ENCODE peak calls at places on chromosomes 2 and 18, in eight cellular contexts. N, B, I, R, E, M, Q and K are unnamed samples.

GRCh38 chr2:19988600-19988999 is 1.3 kb downstream of the WDR35 start:
- DNase-seq in M (no peak), N (peak; percentile 60), I (no peak), B (no peak), R (no peak), Q (no peak), E (no peak), K (no peak)

GRCh38 chr2:172462393-172463381 is 35.3 kb downstream of the ITGA6 start:
- DNase-seq in I (no peak), R (no peak), M (no peak), N (no peak), B (peak; percentile 37), E (no peak), Q (no peak), K (no peak)

GRCh38 chr2:211157211-211157610 is 600.8 kb downstream of the CPS1 start:
- DNase-seq in R (no peak), I (no peak), M (peak; percentile 37), E (no peak), N (no peak), B (no peak), Q (no peak), K (no peak)

GRCh38 chr2:214311931-214312749 is 98.7 kb upstream of the VWC2L start:
- DNase-seq in I (no peak), Q (no peak), R (no peak), M (no peak), B (no peak), N (peak; percentile 18), E (no peak), K (no peak)

GRCh38 chr2:197786010-197786877 is 1.1 kb upstream of the BOLL start:
- DNase-seq in M (no peak), I (peak; percentile 91), E (peak; percentile 38), R (peak; percentile 82), N (peak; percentile 14), B (peak; percentile 31), Q (peak; percentile 51), K (no peak)

GRCh38 chr2:73987109-73987947 is 2.6 kb downstream of the TET3 start:
- DNase-seq in E (no peak), R (peak; percentile 81), M (peak; percentile 60), N (no peak), I (no peak), B (no peak), Q (peak; percentile 69), K (no peak)

GRCh38 chr18:62963522-62963921 is 248.2 kb downstream of the PHLPP1 start:
- DNase-seq in M (no peak), R (no peak), I (no peak), N (no peak), E (no peak), Q (no peak), B (no peak), K (no peak)

GRCh38 chr2:38106420-38107182 is 30.6 kb upstream of the CYP1B1 start:
- DNase-seq in R (no peak), I (no peak), Q (no peak), N (peak; percentile 82), E (peak; percentile 89), M (peak; percentile 73), B (no peak), K (no peak)

GRCh38 chr18:75130591-75131274 is 78.2 kb downstream of the PTGR3 start:
- DNase-seq in E (peak; percentile 25), I (no peak), N (no peak), B (no peak), Q (no peak), M (peak; percentile 27), R (no peak), K (peak; percentile 50)

GRCh38 chr2:88714667-88715066 is 23.2 kb downstream of the RPIA start:
- DNase-seq in B (no peak), N (no peak), E (no peak), R (no peak), I (no peak), M (no peak), Q (no peak), K (no peak)

GRCh38 chr2:88724643-88725332 is 33.3 kb downstream of the RPIA start:
- DNase-seq in R (no peak), M (no peak), N (no peak), I (no peak), B (no peak), Q (no peak), E (no peak), K (no peak)

GRCh38 chr2:88721268-88721667 is 29.8 kb downstream of the RPIA start:
- DNase-seq in N (no peak), I (no peak), Q (no peak), R (no peak), B (no peak), M (no peak), E (no peak), K (no peak)

DNA sequence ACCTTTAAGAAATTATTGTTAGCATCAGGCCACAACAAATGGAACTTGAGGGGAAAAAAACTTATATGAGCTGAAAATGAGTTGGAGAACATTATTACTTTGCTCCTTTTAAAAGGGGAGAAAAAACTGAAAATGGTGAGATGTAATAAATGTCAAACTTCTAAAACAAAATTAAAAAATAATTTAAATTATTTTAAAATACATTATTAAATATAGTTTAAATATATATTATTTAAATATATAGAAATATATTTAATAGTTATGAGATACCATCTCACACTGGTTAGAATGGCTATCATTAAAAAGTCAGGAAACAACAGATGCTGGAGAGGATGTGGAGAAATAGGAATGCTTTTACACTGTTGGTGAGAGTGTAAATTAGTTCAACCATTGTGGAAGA is 28.9 kb downstream of the RPIA start:
- DNase-seq in N (no peak), M (no peak), B (no peak), I (no peak), R (no peak), E (no peak), Q (no peak), K (no peak)
- H3K9me3 ChIP-seq in N (no peaks in the 10 kb centered on the region), M (no peaks in the 10 kb centered on the region), B (no peaks in the 10 kb centered on the region), I (peaks cover 5% of the 10 kb centered on the region), R (no peaks in the 10 kb centered on the region), E (no peaks in the 10 kb centered on the region), Q (no peaks in the 10 kb centered on the region), K (no peaks in the 10 kb centered on the region)

GRCh38 chr2:47067788-47068407 is 87.2 kb downstream of the STPG4 start:
- DNase-seq in M (no peak), B (no peak), Q (peak; percentile 39), I (no peak), E (no peak), N (no peak), R (peak; percentile 84), K (no peak)

GRCh38 chr2:47063159-47063930 is 91.8 kb downstream of the STPG4 start:
- DNase-seq in M (no peak), N (no peak), Q (no peak), R (no peak), B (no peak), I (no peak), E (no peak), K (no peak)

GRCh38 chr2:47064076-47064475 is 91.0 kb downstream of the STPG4 start:
- DNase-seq in R (no peak), M (no peak), B (no peak), E (no peak), I (no peak), N (no peak), Q (no peak), K (no peak)

GRCh38 chr2:47065343-47065742 is 89.8 kb downstream of the STPG4 start:
- DNase-seq in N (no peak), M (no peak), E (no peak), Q (no peak), B (no peak), I (no peak), R (no peak), K (no peak)

DNA sequence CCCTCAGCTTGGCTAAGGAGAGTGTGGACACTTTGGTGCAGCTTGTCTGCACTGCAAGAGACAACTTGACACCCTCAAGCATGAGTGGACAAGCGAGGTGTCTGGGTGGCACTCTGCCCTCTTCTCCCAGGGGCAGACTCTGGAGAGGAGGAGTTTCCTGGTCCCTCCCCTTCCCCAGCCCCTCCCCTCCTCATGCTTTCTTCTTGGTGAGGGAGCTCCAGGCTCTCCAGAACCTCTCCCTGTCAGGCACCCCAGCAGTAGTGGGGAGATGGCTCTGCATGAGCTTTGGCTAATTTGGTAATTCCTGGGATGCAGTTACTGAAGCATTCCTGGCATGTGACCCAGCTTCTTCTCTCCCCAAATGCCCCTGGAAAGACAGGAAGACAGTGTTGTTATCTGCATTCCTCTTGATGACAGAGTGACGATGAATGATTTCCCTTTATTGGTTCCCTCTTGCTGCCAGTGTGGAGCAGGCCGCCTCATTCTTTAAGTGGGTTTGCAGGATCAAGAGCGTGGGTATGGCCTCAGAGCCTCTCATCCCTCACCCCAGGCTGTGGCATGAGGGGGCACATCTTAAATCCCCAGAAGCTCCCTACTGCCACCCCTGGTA is 89.2 kb downstream of the STPG4 start:
- DNase-seq in N (peak; percentile 94), Q (no peak), R (no peak), B (no peak), M (peak; percentile 80), E (peak; percentile 90), I (no peak), K (no peak)
- H3K4me1 ChIP-seq in N (peaks cover 76% of the 10 kb centered on the region), Q (peaks cover 3% of the 10 kb centered on the region), R (peaks cover 51% of the 10 kb centered on the region), B (peaks cover 24% of the 10 kb centered on the region), M (peaks cover 34% of the 10 kb centered on the region), E (peaks cover 74% of the 10 kb centered on the region), I (peaks cover 12% of the 10 kb centered on the region), K (no peaks in the 10 kb centered on the region)

GRCh38 chr2:170822885-170823799 is 6.5 kb downstream of the GAD1 start:
- DNase-seq in N (peak; percentile 39), Q (no peak), E (no peak), I (peak; percentile 45), R (peak; percentile 79), B (no peak), M (no peak), K (no peak)
- H3K9me3 ChIP-seq in N (no peaks in the 10 kb centered on the region), Q (no peaks in the 10 kb centered on the region), E (no peaks in the 10 kb centered on the region), I (no peaks in the 10 kb centered on the region), R (no peaks in the 10 kb centered on the region), B (no peaks in the 10 kb centered on the region), M (no peaks in the 10 kb centered on the region), K (no peaks in the 10 kb centered on the region)

GRCh38 chr18:7683753-7684152 is 116.6 kb downstream of the PTPRM start:
- DNase-seq in I (peak; percentile 69), E (no peak), Q (no peak), N (no peak), R (no peak), M (no peak), B (no peak), K (no peak)

GRCh38 chr18:7681261-7681660 is 114.1 kb downstream of the PTPRM start:
- DNase-seq in I (no peak), B (no peak), Q (no peak), M (no peak), N (no peak), R (no peak), E (no peak), K (no peak)

GRCh38 chr18:7684357-7684756 is 117.2 kb downstream of the PTPRM start:
- DNase-seq in I (no peak), B (no peak), N (no peak), Q (no peak), E (no peak), M (no peak), R (no peak), K (no peak)

GRCh38 chr18:7684966-7685365 is 117.8 kb downstream of the PTPRM start:
- DNase-seq in Q (no peak), R (no peak), I (no peak), M (no peak), E (no peak), N (no peak), B (no peak), K (no peak)

DNA sequence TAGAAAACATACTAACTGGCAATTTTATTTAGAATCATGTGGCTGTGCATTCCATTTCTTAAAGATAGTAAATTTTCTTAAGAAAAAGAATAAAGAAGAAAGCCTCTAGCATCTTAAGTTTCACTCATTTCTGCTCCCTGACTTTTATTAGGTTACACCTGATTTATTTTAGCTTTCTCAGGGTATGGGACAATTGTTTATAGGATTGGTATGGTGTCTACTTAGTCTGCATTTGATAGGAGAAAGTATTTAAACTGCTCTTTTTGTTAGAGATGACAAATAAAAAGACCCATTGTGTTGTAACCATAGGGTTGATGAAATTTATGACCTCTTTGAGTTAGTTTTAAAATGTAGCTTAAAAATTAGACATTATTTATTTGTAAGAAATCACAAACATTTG is 115.2 kb downstream of the PTPRM start:
- DNase-seq in I (no peak), N (no peak), M (no peak), Q (no peak), E (no peak), B (no peak), R (no peak), K (no peak)
- H3K4me1 ChIP-seq in I (peaks cover 4% of the 10 kb centered on the region), N (no peaks in the 10 kb centered on the region), M (peaks cover 16% of the 10 kb centered on the region), Q (peaks cover 8% of the 10 kb centered on the region), E (peaks cover 3% of the 10 kb centered on the region), B (no peaks in the 10 kb centered on the region), R (peaks cover 3% of the 10 kb centered on the region), K (peaks cover 4% of the 10 kb centered on the region)